ENCODE peak calls at places on chromosomes 7 and 10, in eight cellular contexts. L is HepG2, D is Panc1, E is GM23338, N is HCT116, B is SK-N-SH, K is GM12878, C is A549. U is an unnamed sample.

GRCh38 chr7:115293628-115294236 is 371.8 kb downstream of the MDFIC start:
- DNase-seq in L (no peak), D (no peak), E (peak; percentile 13), N (no peak), B (no peak), K (no peak), C (no peak), U (no peak)

GRCh38 chr10:133390597-133391248 is 3.2 kb upstream of the MTG1 start:
- DNase-seq in L (no peak), D (no peak), E (no peak), N (no peak), B (no peak), K (no peak), C (no peak), U (no peak)

GRCh38 chr7:102439963-102440795 is 6.8 kb downstream of the ORAI2 start:
- DNase-seq in L (peak; percentile 72), D (peak; percentile 83), E (peak; percentile 60), N (peak; percentile 79), B (peak; percentile 40), K (no peak), C (peak; percentile 70), U (no peak)

GRCh38 chr7:95730493-95731280 is 41.7 kb upstream of the DYNC1I1 start:
- DNase-seq in L (peak; percentile 16), D (no peak), E (no peak), N (no peak), B (no peak), K (no peak), C (no peak), U (no peak)

GRCh38 chr7:28203498-28204240 is 23.1 kb upstream of the JAZF1 start:
- DNase-seq in L (no peak), D (no peak), E (no peak), N (no peak), B (no peak), K (no peak), C (no peak), U (no peak)

GRCh38 chr10:4765428-4765827 is 60.6 kb upstream of the AKR1E2 start:
- DNase-seq in L (no peak), D (no peak), E (no peak), N (no peak), B (no peak), K (no peak), C (no peak), U (no peak)

GRCh38 chr7:16242920-16243319 is 178.4 kb downstream of the CRPPA start:
- DNase-seq in L (no peak), D (no peak), E (no peak), N (no peak), B (no peak), K (no peak), C (no peak), U (no peak)

GRCh38 chr10:66836057-66836456 is 89.8 kb upstream of the LRRTM3 start:
- DNase-seq in L (no peak), D (no peak), E (no peak), N (no peak), B (no peak), K (no peak), C (peak; percentile 27), U (no peak)

GRCh38 chr7:22858640-22859561 is 36.3 kb upstream of the TOMM7 start:
- DNase-seq in L (no peak), D (no peak), E (no peak), N (peak; percentile 69), B (no peak), K (no peak), C (peak; percentile 61), U (no peak)

GRCh38 chr7:142153400-142153799 is 41.9 kb downstream of the MGAM2 start:
- DNase-seq in L (peak; percentile 21), D (no peak), E (no peak), N (no peak), B (peak; percentile 16), K (no peak), C (peak; percentile 47), U (no peak)

GRCh38 chr7:113197274-113197673 is 78.9 kb upstream of the SMIM30 start:
- DNase-seq in L (no peak), D (no peak), E (no peak), N (no peak), B (no peak), K (no peak), C (no peak), U (no peak)

GRCh38 chr10:118592675-118593330 is 2.6 kb downstream of the PRLHR start:
- DNase-seq in L (no peak), D (no peak), E (no peak), N (no peak), B (no peak), K (no peak), C (no peak), U (no peak)

GRCh38 chr7:41110186-41110585 is 592.7 kb downstream of the INHBA start:
- DNase-seq in L (no peak), D (no peak), E (no peak), N (no peak), B (no peak), K (no peak), C (no peak), U (no peak)

GRCh38 chr10:115659616-115660015 is 566.5 kb downstream of the ATRNL1 start:
- DNase-seq in L (no peak), D (no peak), E (no peak), N (no peak), B (no peak), K (no peak), C (no peak), U (no peak)

DNA sequence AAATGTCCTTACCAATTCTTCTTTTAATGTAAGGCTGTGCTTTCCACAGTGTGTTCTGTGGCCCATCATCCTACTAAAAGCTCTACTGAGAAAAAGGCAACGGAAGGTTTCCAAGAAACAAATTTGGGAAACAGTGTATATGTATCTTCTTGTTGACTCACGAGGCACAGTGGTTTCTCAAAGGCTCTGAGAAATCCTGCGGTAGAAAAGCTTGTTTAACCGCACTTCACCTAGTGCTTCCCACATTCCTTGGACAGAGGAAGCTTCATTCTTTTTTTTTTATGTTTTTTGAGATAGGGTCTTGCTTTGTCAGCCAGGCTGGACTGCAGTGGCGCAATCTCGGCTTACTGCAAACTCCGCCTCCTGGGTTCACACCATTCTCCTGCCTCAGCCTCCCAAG is 84.5 kb downstream of the TACC2 start:
- DNase-seq in L (no peak), D (no peak), E (no peak), N (no peak), B (no peak), K (no peak), C (no peak), U (no peak)
- TF ChIP-seq REST in L (no peak), D (no peak), E (no peak), N (no peak), B (no peak), K (no peak), C (no peak), U (no peak)

GRCh38 chr7:151372612-151373265 is 31.1 kb downstream of the NUB1 start:
- DNase-seq in L (no peak), D (no peak), E (no peak), N (no peak), B (peak; percentile 51), K (no peak), C (no peak), U (no peak)
- TF ChIP-seq REST in L (no peak), D (no peak), E (no peak), N (no peak), B (no peak), K (no peak), C (no peak), U (no peak)

GRCh38 chr7:128783143-128783799 is 7.7 kb upstream of the OPN1SW start:
- DNase-seq in L (peak; percentile 61), D (peak; percentile 55), E (peak; percentile 91), N (peak; percentile 8), B (peak; percentile 91), K (no peak), C (peak; percentile 77), U (no peak)
- TF ChIP-seq REST in L (no peak), D (no peak), E (no peak), N (no peak), B (no peak), K (no peak), C (no peak), U (no peak)

GRCh38 chr7:116503835-116504234 is 4.3 kb downstream of the CAV2 start:
- DNase-seq in L (no peak), D (no peak), E (no peak), N (no peak), B (no peak), K (no peak), C (no peak), U (no peak)

GRCh38 chr7:116501425-116502167 is 2.1 kb downstream of the CAV2 start:
- DNase-seq in L (no peak), D (no peak), E (no peak), N (no peak), B (no peak), K (no peak), C (peak; percentile 50), U (no peak)

GRCh38 chr7:116502201-116503096 is 2.9 kb downstream of the CAV2 start:
- DNase-seq in L (no peak), D (no peak), E (no peak), N (no peak), B (no peak), K (no peak), C (peak; percentile 55), U (no peak)

GRCh38 chr7:116505823-116506222 is 6.3 kb downstream of the CAV2 start:
- DNase-seq in L (no peak), D (no peak), E (no peak), N (no peak), B (no peak), K (no peak), C (no peak), U (no peak)

GRCh38 chr7:116505278-116505677 is 5.7 kb downstream of the CAV2 start:
- DNase-seq in L (no peak), D (no peak), E (no peak), N (no peak), B (no peak), K (no peak), C (no peak), U (no peak)
- TF ChIP-seq REST in L (no peak), D (no peak), E (no peak), N (no peak), B (no peak), K (no peak), C (no peak), U (no peak)

DNA sequence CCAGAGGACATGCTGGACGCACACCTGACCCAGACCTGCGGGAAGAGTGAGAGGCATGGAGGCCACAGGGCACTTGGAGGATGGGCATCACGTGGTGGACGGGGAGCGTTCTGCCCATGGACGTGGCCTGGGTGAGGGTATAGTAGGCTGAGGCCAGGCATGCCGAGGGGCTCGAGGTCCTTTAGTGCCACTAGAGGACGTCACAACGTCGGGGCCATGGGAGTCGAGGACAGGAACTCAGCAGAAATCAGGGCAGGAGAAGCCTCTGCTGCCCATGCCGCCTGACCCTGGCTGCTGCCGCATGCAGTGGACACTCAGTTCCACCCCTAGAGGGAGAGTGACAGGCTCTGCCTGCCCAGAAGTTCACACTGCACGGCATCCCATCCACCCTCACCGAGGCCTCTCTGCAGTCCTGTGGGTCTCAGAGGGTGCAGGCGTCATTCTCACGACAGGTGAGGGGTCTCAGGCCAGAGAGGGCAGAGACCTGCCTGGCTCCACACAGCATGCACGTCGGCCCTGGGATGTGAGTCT is 198.7 kb downstream of the ADARB2 start:
- DNase-seq in L (no peak), D (no peak), E (no peak), N (no peak), B (no peak), K (no peak), C (no peak), U (no peak)
- TF ChIP-seq REST in L (no peak), D (no peak), E (no peak), N (no peak), B (no peak), K (no peak), C (no peak), U (no peak)

U was measured in HL-60.